ENCODE peak calls at places on chromosomes 2 and 18, in six cellular contexts. D, L, W, Q, X and C are unnamed samples. For H3K27me3, the result is how much of the 10 kb centered on the place peaks cover.

GRCh38 chr2:202790676-202791075 is 80.9 kb downstream of the ICA1L start:
- DNase-seq in D (peak), X (no peak), W (no peak), Q (peak), L (no peak), C (no peak)

GRCh38 chr2:205188516-205189138 is 493.7 kb upstream of the NRP2 start:
- DNase-seq in X (no peak), D (peak), W (peak), Q (peak), L (peak), C (peak)

GRCh38 chr18:61756244-61756643 is 136.6 kb downstream of the RNF152 start:
- DNase-seq in D (peak), Q (no peak), W (no peak), L (no peak), X (no peak), C (no peak)

GRCh38 chr2:112821682-112822081 is 14.9 kb downstream of the IL1B start:
- DNase-seq in Q (no peak), X (no peak), D (no peak), W (no peak), L (no peak), C (no peak)

GRCh38 chr2:177242136-177242987 is 22.2 kb downstream of the NFE2L2 start:
- DNase-seq in X (no peak), D (peak), W (peak), Q (peak), L (no peak), C (no peak)

GRCh38 chr18:56276466-56276865 is 361.9 kb downstream of the TXNL1 start:
- DNase-seq in Q (no peak), D (peak), L (no peak), X (no peak), W (no peak), C (no peak)

GRCh38 chr18:3995476-3996102 is 459.5 kb downstream of the DLGAP1 start:
- DNase-seq in Q (peak), W (peak), X (peak), D (peak), L (peak), C (peak)

GRCh38 chr18:55420977-55421611 is 166.9 kb downstream of the TCF4 start:
- DNase-seq in L (no peak), Q (no peak), X (no peak), W (no peak), D (no peak), C (no peak)

GRCh38 chr2:121598087-121598486 is 51.2 kb downstream of the CLASP1 start:
- DNase-seq in X (no peak), Q (no peak), W (no peak), D (no peak), L (no peak), C (no peak)

GRCh38 chr2:42722328-42723190 is 41.4 kb downstream of the OXER1 start:
- DNase-seq in X (no peak), L (no peak), W (peak), D (peak), Q (peak), C (no peak)

GRCh38 chr2:178449700-178450573 is 1.0 kb downstream of the PRKRA start:
- DNase-seq in D (peak), W (peak), L (no peak), Q (no peak), X (no peak), C (peak)

GRCh38 chr2:40451926-40452605 is at the start of gene SLC8A1:
- DNase-seq in Q (peak), D (peak), L (peak), X (peak), W (peak), C (peak)

GRCh38 chr2:96917008-96917575 is 47.2 kb upstream of the SEMA4C start:
- DNase-seq in L (no peak), X (no peak), D (no peak), Q (no peak), W (no peak), C (no peak)

GRCh38 chr18:10926565-10927194 is 222.7 kb downstream of the PIEZO2 start:
- DNase-seq in X (no peak), W (peak), L (no peak), D (peak), Q (no peak), C (no peak)

GRCh38 chr2:30208453-30208852 is 22.9 kb upstream of the LBH start:
- DNase-seq in X (peak), Q (peak), D (peak), L (peak), W (peak), C (peak)

GRCh38 chr2:227503433-227504406 is 31.8 kb downstream of the AGFG1 start:
- DNase-seq in W (peak), D (peak), L (no peak), Q (peak), X (no peak), C (no peak)

GRCh38 chr2:144332356-144333143 is 187.4 kb downstream of the ZEB2 start:
- DNase-seq in X (peak), Q (peak), W (peak), D (peak), L (peak), C (peak)

GRCh38 chr2:28449489-28450395 is 46.1 kb upstream of the PLB1 start:
- DNase-seq in D (peak), W (peak), Q (peak), X (no peak), L (no peak), C (no peak)

GRCh38 chr18:3692113-3692621 is 242.2 kb downstream of the TGIF1 start:
- DNase-seq in L (no peak), D (no peak), Q (no peak), W (no peak), X (no peak), C (no peak)

GRCh38 chr2:71348302-71348701 is 16.7 kb downstream of the ZNF638 start:
- DNase-seq in X (no peak), L (no peak), D (peak), W (peak), Q (peak), C (no peak)

GRCh38 chr2:51812138-51812866 is 780.4 kb upstream of the NRXN1 start:
- DNase-seq in X (no peak), L (no peak), Q (no peak), W (peak), D (peak), C (no peak)

GRCh38 chr2:239250216-239251071 is 150.4 kb downstream of the HDAC4 start:
- DNase-seq in W (no peak), Q (no peak), D (no peak), L (no peak), X (no peak), C (no peak)

GRCh38 chr18:73679941-73680700 is 467.5 kb downstream of the FBXO15 start:
- DNase-seq in Q (no peak), X (no peak), L (no peak), D (peak), W (no peak), C (no peak)

GRCh38 chr2:74887445-74887951 is 53.6 kb downstream of the HK2 start:
- DNase-seq in Q (no peak), W (peak), D (peak), X (no peak), L (no peak), C (no peak)

GRCh38 chr2:169072163-169072925 is 3.0 kb downstream of the DHRS9 start:
- DNase-seq in D (no peak), X (no peak), L (no peak), Q (no peak), W (peak), C (no peak)

GRCh38 chr2:66699481-66700180 is 264.7 kb downstream of the MEIS1 start:
- DNase-seq in D (no peak), Q (no peak), X (no peak), W (no peak), L (no peak), C (no peak)

GRCh38 chr18:73150199-73150598 is 282.4 kb upstream of the NETO1 start:
- DNase-seq in X (no peak), W (no peak), L (no peak), D (no peak), Q (peak), C (no peak)

GRCh38 chr2:27123302-27124150 is at the start of gene ABHD1:
- DNase-seq in L (peak), D (no peak), X (peak), Q (no peak), W (peak), C (no peak)

GRCh38 chr2:101089942-101090799 is 61.0 kb downstream of the TBC1D8 start:
- DNase-seq in D (no peak), L (no peak), X (no peak), Q (no peak), W (no peak), C (no peak)

GRCh38 chr2:236874866-236875481 is 210.7 kb upstream of the COPS8 start:
- DNase-seq in D (no peak), Q (no peak), L (no peak), W (no peak), X (peak), C (no peak)

GRCh38 chr2:219448776-219449476 is 14.3 kb downstream of the SPEG start:
- DNase-seq in L (peak), W (no peak), X (peak), Q (peak), D (no peak), C (peak)
- H3K27me3 ChIP-seq in L (under half), W (under half), X (under half), Q (under half), D (under half), C (under half)

DNA sequence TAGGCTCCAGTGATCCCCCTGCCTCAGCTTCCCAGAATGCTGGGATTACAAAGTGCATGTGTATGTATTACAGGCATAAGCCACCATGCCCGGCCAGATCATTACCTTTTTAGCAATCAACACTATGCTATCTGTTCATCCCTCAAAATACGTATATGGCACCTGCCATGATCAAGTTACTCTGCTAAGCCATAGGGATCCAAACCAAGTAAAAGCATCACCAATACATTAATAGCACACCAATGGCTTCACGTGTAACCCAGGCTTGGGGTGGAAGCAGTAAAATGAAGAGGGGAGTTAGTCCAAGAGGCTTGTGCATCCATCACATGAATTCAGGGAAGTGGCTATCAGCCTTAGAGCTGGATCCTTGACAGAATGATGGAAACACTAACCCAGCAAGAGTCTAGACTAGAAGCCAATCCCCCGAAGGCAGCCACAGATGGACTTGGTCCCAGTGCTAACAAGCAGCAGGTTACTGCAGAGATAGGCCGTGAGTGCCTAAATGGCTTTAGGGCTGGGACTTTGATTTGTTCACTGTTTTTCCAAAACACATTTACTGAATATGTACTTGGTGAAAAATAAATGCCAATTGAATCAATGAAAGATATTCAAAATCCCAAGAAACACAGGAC is 11.3 kb downstream of the HDLBP start:
- DNase-seq in X (no peak), D (no peak), Q (no peak), L (no peak), W (no peak), C (no peak)
- H3K23ac ChIP-seq in X (no peak), D (peak), Q (no peak), L (no peak), W (no peak), C (no peak)

GRCh38 chr2:162074579-162074922 is 536 bp upstream of the DPP4 start:
- DNase-seq in W (no peak), D (no peak), L (no peak), Q (no peak), X (no peak), C (no peak)

GRCh38 chr2:162073776-162074578 is at the start of gene DPP4:
- DNase-seq in X (peak), L (peak), D (peak), W (peak), Q (peak), C (peak)

GRCh38 chr2:162072181-162072702 is 1.8 kb downstream of the DPP4 start:
- DNase-seq in D (peak), X (no peak), Q (no peak), W (peak), L (no peak), C (no peak)

GRCh38 chr2:162074937-162075688 is 1.1 kb upstream of the DPP4 start:
- DNase-seq in X (no peak), D (peak), W (peak), L (no peak), Q (peak), C (no peak)

DNA sequence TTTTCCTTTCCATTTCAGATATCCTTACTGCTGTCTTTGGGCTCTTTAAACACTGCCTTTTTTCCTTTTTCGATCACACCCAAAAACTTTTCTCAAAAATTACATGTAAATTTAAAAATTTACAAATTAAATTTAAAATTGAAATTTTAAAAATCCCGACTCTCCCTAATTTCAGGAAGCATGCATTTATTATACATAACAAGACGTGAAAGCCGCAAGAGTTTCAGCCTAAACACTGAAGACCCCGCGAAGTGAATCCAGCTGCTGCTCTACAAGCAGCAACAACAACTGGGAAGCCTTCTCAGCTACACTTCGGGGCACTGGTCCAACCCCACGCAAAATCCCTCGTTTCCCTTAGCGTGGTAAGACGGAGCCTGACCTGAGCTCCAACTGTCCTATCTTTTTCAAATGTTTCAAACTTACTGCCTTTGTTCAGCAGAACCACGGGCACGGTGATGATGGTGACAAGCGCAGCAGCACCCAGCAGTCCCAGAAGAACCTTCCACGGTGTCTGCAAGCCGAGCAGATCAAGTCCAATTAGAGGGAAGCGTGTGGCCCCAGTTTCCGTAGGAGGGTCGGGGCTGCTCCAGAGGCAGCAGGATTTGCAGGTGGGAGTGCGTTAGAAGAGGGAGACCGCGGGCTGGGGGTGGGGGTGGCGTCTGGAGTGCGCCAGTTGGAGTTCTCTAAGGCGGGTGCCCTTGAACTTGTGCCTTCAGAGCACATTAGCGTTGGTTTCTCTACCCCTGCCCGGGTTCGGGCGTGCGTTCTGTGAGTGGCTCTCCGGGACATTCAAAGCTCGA is 839 bp downstream of the DPP4 start:
- DNase-seq in D (peak), X (peak), Q (peak), W (peak), L (no peak), C (no peak)
- H3K27ac ChIP-seq in D (peak), X (no peak), Q (no peak), W (peak), L (no peak), C (no peak)

GRCh38 chr18:78623142-78623541 is 356.5 kb upstream of the SALL3 start:
- DNase-seq in L (no peak), X (no peak), D (no peak), W (no peak), Q (no peak), C (no peak)

GRCh38 chr18:78625446-78625845 is 354.2 kb upstream of the SALL3 start:
- DNase-seq in L (no peak), Q (no peak), X (no peak), D (no peak), W (no peak), C (no peak)

GRCh38 chr18:78627546-78628315 is 351.9 kb upstream of the SALL3 start:
- DNase-seq in D (no peak), Q (no peak), X (no peak), W (no peak), L (no peak), C (no peak)

GRCh38 chr18:78624646-78625279 is 354.9 kb upstream of the SALL3 start:
- DNase-seq in L (no peak), W (no peak), X (no peak), Q (peak), D (no peak), C (no peak)

DNA sequence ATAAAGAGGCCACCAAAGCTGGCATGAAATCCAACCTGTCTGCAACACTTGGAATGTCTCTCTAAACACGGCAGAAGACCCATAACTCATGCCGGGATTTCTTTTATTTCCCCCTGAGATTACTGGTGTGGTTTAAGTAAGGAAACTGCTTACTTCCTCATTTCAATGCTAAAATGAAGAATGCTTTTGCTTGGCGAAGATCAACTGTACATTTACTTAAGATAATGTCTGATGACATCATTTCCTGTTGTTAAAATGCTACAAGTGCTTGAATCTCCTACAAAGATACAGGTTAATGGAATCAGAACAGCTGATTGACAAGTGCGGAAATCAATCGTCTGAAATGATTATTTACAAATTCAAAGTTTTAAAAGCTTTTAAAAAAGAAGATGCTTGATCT is 353.7 kb upstream of the SALL3 start:
- DNase-seq in Q (no peak), L (no peak), X (no peak), W (no peak), D (no peak), C (no peak)
- H3K27me3 ChIP-seq in Q (under half), L (under half), X (under half), W (under half), D (under half), C (under half)

GRCh38 chr2:85472265-85472664 is 53.8 kb downstream of the SH2D6 start:
- DNase-seq in W (no peak), D (no peak), Q (no peak), X (no peak), L (no peak), C (no peak)

GRCh38 chr2:85475801-85476610 is 57.5 kb downstream of the SH2D6 start:
- DNase-seq in X (no peak), D (no peak), L (no peak), W (no peak), Q (no peak), C (no peak)

GRCh38 chr2:85468704-85469349 is 50.3 kb downstream of the SH2D6 start:
- DNase-seq in X (no peak), D (peak), L (peak), Q (peak), W (no peak), C (no peak)

GRCh38 chr2:85468096-85468703 is 49.7 kb downstream of the SH2D6 start:
- DNase-seq in D (no peak), W (no peak), Q (no peak), X (no peak), L (no peak), C (no peak)

DNA sequence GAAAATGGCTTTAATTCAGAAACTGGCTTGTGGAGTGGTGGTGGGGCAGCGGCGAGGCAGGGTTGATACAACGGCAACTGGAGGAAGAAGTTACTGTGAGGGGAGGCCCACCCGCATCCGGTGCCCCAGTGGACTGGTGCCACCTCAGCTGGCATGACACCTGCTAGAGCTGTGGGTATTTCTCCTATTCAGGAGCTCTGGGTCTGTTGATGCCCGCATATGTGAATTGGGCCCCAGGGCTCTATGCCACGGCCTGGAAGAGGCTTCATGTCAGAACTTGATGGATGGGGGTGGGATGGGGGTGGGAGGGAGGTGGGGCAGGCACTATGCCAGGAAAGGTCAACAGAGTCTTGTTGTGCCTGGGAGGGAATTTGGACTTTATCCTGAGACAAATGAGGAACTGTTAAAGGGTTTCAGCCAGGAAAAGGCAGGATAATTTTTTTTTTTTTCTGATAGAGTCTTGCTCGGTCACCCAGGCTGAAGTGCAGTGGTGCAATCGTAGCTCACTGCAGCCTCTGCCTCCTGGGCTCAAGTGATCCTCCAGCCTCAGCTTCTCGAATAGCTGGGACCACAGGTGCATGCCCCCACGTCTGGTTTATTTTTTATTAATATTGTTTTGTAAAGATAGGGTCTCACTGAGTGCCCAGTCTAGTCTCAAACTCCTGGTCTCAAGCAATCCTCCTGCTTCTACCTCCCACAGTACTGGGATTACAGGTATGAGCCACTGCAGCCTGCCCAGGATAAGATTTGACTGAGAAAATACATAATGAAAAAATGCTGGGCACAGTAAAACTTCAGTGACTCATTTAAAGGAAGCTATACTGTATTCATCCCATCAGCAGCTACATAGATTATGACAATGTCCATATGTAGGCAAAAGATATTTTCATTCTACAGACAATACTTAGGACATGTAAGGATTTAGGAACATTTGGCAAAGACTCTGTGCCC is 52.6 kb downstream of the SH2D6 start:
- DNase-seq in W (no peak), D (peak), L (no peak), Q (no peak), X (no peak), C (no peak)
- H3K23ac ChIP-seq in W (no peak), D (no peak), L (no peak), Q (no peak), X (no peak), C (no peak)